ENCODE peak calls at places on chromosomes 12 and 14, in four cellular contexts. Z, R, S and O are unnamed samples.

GRCh38 chr12:91636721-91637120 is 454.1 kb upstream of the DCN start:
- DNase-seq in S (no peak), R (no peak), Z (no peak), O (no peak)

GRCh38 chr12:7019043-7019569 is 830 bp upstream of the LPCAT3 start:
- DNase-seq in S (no peak), Z (no peak), R (no peak), O (no peak)

GRCh38 chr12:110269622-110270124 is 11.4 kb upstream of the ATP2A2 start:
- DNase-seq in Z (no peak), S (peak; percentile 69), R (no peak), O (peak; percentile 85)

GRCh38 chr12:67430708-67431335 is 161.7 kb downstream of the CAND1 start:
- DNase-seq in R (no peak), S (no peak), Z (no peak), O (no peak)

GRCh38 chr12:80702889-80703605 is 4.4 kb upstream of the MYF6 start:
- DNase-seq in R (no peak), S (peak; percentile 42), Z (no peak), O (peak; percentile 10)

GRCh38 chr14:83257466-83258439 is 1724.1 kb upstream of the SEL1L start:
- DNase-seq in R (no peak), Z (no peak), S (no peak), O (no peak)

GRCh38 chr12:87618199-87618598 is 411.0 kb downstream of the C12orf50 start:
- DNase-seq in Z (no peak), R (no peak), S (no peak), O (no peak)

GRCh38 chr14:87955501-87955900 is 37.5 kb downstream of the GALC start:
- DNase-seq in Z (no peak), S (no peak), R (no peak), O (no peak)

GRCh38 chr12:77062846-77063461 is 2.4 kb downstream of the E2F7 start:
- DNase-seq in S (no peak), Z (no peak), R (no peak), O (peak; percentile 78)

GRCh38 chr12:50220357-50221061 is 53.3 kb upstream of the CERS5 start:
- DNase-seq in Z (no peak), S (peak; percentile 46), R (no peak), O (no peak)

GRCh38 chr12:57236224-57236924 is 6.9 kb downstream of the SHMT2 start:
- DNase-seq in Z (peak; percentile 84), S (no peak), R (no peak), O (no peak)

GRCh38 chr12:5944688-5945070 is 380 bp downstream of the ANO2 start:
- DNase-seq in R (no peak), S (no peak), Z (no peak), O (no peak)

GRCh38 chr14:102075155-102075554 is 11.7 kb downstream of the HSP90AA1 start:
- DNase-seq in S (no peak), R (no peak), Z (peak; percentile 62), O (no peak)

GRCh38 chr12:94622475-94622874 is 27.9 kb downstream of the TMCC3 start:
- DNase-seq in Z (no peak), R (no peak), S (no peak), O (no peak)

GRCh38 chr12:104423809-104424208 is 32.9 kb upstream of the CHST11 start:
- DNase-seq in S (no peak), Z (no peak), R (no peak), O (no peak)

GRCh38 chr14:78327426-78328210 is 157.4 kb downstream of the NRXN3 start:
- DNase-seq in Z (no peak), R (no peak), S (no peak), O (no peak)

GRCh38 chr12:109707470-109707821 is 6.2 kb upstream of the FAM222A start:
- DNase-seq in S (no peak), R (no peak), Z (no peak), O (no peak)

GRCh38 chr12:52197371-52198231 is 5.8 kb upstream of the KRT80 start:
- DNase-seq in Z (no peak), R (no peak), S (peak; percentile 56), O (no peak)

GRCh38 chr14:90509403-90509802 is 112.6 kb downstream of the CALM1 start:
- DNase-seq in S (no peak), R (no peak), Z (no peak), O (no peak)

GRCh38 chr14:83170165-83170564 is 1636.5 kb upstream of the SEL1L start:
- DNase-seq in Z (no peak), R (no peak), S (no peak), O (no peak)

GRCh38 chr14:93787465-93788306 is 599 bp downstream of the PRIMA1 start:
- DNase-seq in S (no peak), R (no peak), Z (no peak), O (no peak)

GRCh38 chr12:108423486-108423885 is 84.4 kb upstream of the CMKLR1 start:
- DNase-seq in S (no peak), Z (no peak), R (no peak), O (no peak)

GRCh38 chr12:103524238-103524875 is 28.6 kb upstream of the C12orf42 start:
- DNase-seq in Z (no peak), R (no peak), S (no peak), O (no peak)

GRCh38 chr14:44657153-44657552 is 150.1 kb upstream of the FSCB start:
- DNase-seq in S (no peak), R (no peak), Z (no peak), O (no peak)

GRCh38 chr12:30990316-30990715 is 63.8 kb downstream of the TSPAN11 start:
- DNase-seq in S (no peak), Z (no peak), R (no peak), O (no peak)

GRCh38 chr12:54033106-54033979 is 493 bp downstream of the HOXC5 start:
- DNase-seq in R (no peak), Z (no peak), S (no peak), O (no peak)

GRCh38 chr12:6961278-6961694 is 9.2 kb downstream of the PHB2 start:
- DNase-seq in Z (peak; percentile 95), S (no peak), R (peak; percentile 95), O (peak; percentile 74)

GRCh38 chr14:62308927-62309326 is 546.7 kb downstream of the SNAPC1 start:
- DNase-seq in R (no peak), Z (no peak), S (no peak), O (no peak)

GRCh38 chr14:32382704-32383103 is 53.6 kb downstream of the AKAP6 start:
- DNase-seq in R (no peak), Z (no peak), S (peak; percentile 23), O (no peak)

GRCh38 chr12:70885952-70886351 is 34.6 kb downstream of the PTPRR start:
- DNase-seq in S (no peak), R (no peak), Z (no peak), O (no peak)

GRCh38 chr14:30710870-30711269 is 88.8 kb downstream of the SCFD1 start:
- DNase-seq in S (no peak), R (no peak), Z (no peak), O (no peak)

GRCh38 chr12:46524778-46525177 is 152.2 kb upstream of the SLC38A2 start:
- DNase-seq in Z (no peak), R (no peak), S (peak; percentile 7), O (peak; percentile 35)

GRCh38 chr14:75453817-75454434 is 26.1 kb downstream of the JDP2 start:
- DNase-seq in R (no peak), Z (no peak), S (no peak), O (no peak)

GRCh38 chr12:3921142-3921520 is 47.9 kb upstream of the PARP11 start:
- DNase-seq in R (no peak), S (no peak), Z (no peak), O (no peak)

GRCh38 chr14:95863295-95863694 is 13.3 kb upstream of the TUNAR start:
- DNase-seq in S (no peak), R (no peak), Z (no peak), O (no peak)

GRCh38 chr14:73743431-73743931 is 29.3 kb upstream of the PNMA1 start:
- DNase-seq in R (peak; percentile 77), Z (peak; percentile 93), S (no peak), O (no peak)

GRCh38 chr14:64823305-64823985 is 56.3 kb downstream of the SPTB start:
- DNase-seq in S (peak; percentile 54), Z (peak; percentile 92), R (peak; percentile 74), O (peak; percentile 35)
- H3K4me3 ChIP-seq in S (no peak overlapping the region), Z (no peak overlapping the region), R (no peak overlapping the region), O (no peak overlapping the region)

DNA sequence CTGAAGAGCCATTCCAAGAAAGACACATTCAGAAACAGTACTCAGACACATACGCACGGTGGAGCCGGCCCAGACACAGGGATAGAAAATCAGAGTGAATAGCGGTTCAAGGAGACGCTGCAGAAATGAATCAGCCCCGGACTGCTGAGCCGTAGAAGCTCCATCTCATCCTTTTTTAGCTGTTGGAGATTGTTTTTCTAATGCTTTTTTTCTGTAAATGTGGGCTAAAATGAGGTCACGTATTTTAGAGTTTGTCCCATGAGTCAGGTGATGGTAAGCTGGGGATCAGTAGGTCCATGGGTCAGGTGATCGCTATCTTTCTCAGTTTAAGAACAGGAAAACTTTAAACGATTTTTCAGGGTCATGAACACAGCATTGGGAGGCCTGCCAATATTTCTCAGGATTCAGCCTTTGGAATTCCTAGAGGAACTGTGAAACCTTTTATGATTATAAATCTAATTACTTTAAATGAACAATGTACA is 202.4 kb downstream of the ITPR2 start:
- DNase-seq in S (peak; percentile 9), R (no peak), Z (no peak), O (peak; percentile 78)
- H3K4me3 ChIP-seq in S (no peak overlapping the region), R (no peak overlapping the region), Z (no peak overlapping the region), O (peak overlapping the region; percentile 17)

GRCh38 chr14:104978774-104979691 is 859 bp upstream of the AHNAK2 start:
- DNase-seq in R (peak; percentile 45), Z (peak; percentile 73), S (no peak), O (no peak)

GRCh38 chr14:104979758-104980591 is 1.8 kb upstream of the AHNAK2 start:
- DNase-seq in R (no peak), Z (peak; percentile 2), S (peak; percentile 56), O (no peak)

GRCh38 chr14:104976198-104977007 is 1.8 kb downstream of the AHNAK2 start:
- DNase-seq in Z (peak; percentile 96), S (peak; percentile 67), R (peak; percentile 88), O (peak; percentile 84)

GRCh38 chr14:104977008-104977680 is 1.0 kb downstream of the AHNAK2 start:
- DNase-seq in R (peak; percentile 47), S (no peak), Z (peak; percentile 75), O (no peak)

DNA sequence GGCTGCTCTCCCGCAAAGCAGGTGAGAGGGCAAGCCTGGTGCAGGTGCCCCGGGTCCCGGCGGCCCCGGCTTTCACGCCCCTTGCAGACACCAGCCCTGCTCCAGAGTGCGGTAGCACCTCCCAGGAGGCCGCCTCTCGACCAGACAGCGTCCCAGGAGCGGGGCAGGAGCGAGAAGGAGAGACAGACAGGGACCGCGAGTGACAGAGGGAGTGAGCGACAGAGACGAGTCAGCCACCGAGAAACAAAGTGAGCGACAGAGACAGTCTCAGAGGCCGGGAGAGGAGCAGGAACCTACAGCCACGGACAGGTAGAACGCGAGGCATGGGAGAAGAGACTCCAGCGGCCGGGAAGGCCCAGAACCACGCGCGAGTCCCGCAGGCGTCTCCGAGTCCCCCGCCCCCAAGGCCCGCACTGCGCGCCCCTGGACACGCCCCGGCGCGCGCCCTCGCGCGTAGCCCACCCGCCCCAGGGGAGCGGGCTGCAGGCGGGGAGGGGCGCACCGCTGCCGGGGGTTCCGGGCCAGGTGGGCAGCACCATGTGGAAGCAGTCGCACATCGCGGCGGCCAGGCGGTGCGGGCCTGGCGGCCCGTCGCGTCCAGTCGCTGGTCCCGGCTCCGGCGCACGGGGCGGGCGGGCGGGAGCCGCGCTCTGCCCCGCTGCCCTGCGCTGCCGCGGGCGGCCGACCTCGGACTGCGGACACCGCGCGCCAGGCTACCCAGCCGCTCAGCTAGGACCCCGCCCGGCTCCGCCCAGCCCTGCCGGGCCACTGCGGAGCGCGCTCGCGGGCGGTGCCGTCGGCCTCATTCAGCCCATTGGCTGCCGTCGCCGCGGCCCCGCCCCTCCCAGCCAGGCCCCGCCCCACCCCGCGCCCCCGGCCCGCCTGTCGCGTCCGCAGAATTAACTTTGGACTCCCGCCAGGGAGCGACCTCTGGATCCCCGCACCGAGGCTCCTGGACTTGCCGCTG is at the start of gene AHNAK2:
- DNase-seq in S (peak; percentile 84), Z (peak; percentile 87), R (peak; percentile 46), O (no peak)
- H3K4me3 ChIP-seq in S (peak within 1 kb of the TSS; percentile 56), Z (peak within 1 kb of the TSS; percentile 46), R (peak within 1 kb of the TSS; percentile 15), O (peak within 1 kb of the TSS; percentile 35)

GRCh38 chr12:68932701-68933563 is at the start of gene CPM:
- DNase-seq in R (peak; percentile 64), Z (peak; percentile 96), S (peak; percentile 78), O (peak; percentile 76)
- H3K4me3 ChIP-seq in R (peak within 1 kb of the TSS; percentile 57), Z (peak within 1 kb of the TSS; percentile 74), S (peak within 1 kb of the TSS; percentile 56), O (peak within 1 kb of the TSS; percentile 76)